ENCODE peak calls at places on chromosomes 2 and 18, in seven cellular contexts. O is left ventricle myocardium inferior, W is T-helper 1 cell, U is astrocyte of the cerebellum, V is T follicular helper cell, Q is COR-L47, B is GM18507. J is an unnamed sample.

GRCh38 chr2:180987146-180987545 is 6.7 kb downstream of the UBE2E3 start:
- DNase-seq in O (no peak), W (no peak), U (no peak), V (no peak), Q (no peak), B (no peak), J (no peak)

GRCh38 chr2:202436631-202437030 is 60.5 kb downstream of the BMPR2 start:
- DNase-seq in O (no peak), W (no peak), U (no peak), V (no peak), Q (no peak), B (no peak), J (no peak)

GRCh38 chr2:191262436-191262835 is 17.2 kb downstream of the MYO1B start:
- DNase-seq in O (no peak), W (no peak), U (no peak), V (no peak), Q (no peak), B (no peak), J (no peak)

GRCh38 chr2:45627911-45628310 is 16.8 kb upstream of the SRBD1 start:
- DNase-seq in O (no peak), W (no peak), U (peak), V (no peak), Q (no peak), B (no peak), J (no peak)

GRCh38 chr2:54103454-54104314 is 11.7 kb upstream of the ACYP2 start:
- DNase-seq in O (no peak), W (no peak), U (peak), V (no peak), Q (no peak), B (no peak), J (no peak)

GRCh38 chr2:205170399-205170798 is 511.9 kb upstream of the NRP2 start:
- DNase-seq in O (no peak), W (no peak), U (no peak), V (no peak), Q (no peak), B (no peak), J (no peak)

GRCh38 chr2:56197816-56198215 is 14.0 kb downstream of the CCDC85A start:
- DNase-seq in O (no peak), W (no peak), U (no peak), V (no peak), Q (no peak), B (no peak), J (no peak)

GRCh38 chr2:236180831-236181453 is 12.8 kb upstream of the GBX2 start:
- DNase-seq in O (no peak), W (no peak), U (no peak), V (no peak), Q (no peak), B (peak), J (no peak)

GRCh38 chr18:63073481-63073880 is 246.1 kb downstream of the BCL2 start:
- DNase-seq in O (no peak), W (no peak), U (no peak), V (no peak), Q (peak), B (peak), J (peak)

GRCh38 chr2:37389984-37390765 is 45.7 kb downstream of the QPCT start:
- DNase-seq in O (no peak), W (peak), U (peak), V (peak), Q (peak), B (peak), J (peak)

GRCh38 chr2:53584986-53585385 is 182.6 kb upstream of the CHAC2 start:
- DNase-seq in O (no peak), W (no peak), U (peak), V (no peak), Q (no peak), B (no peak), J (no peak)

GRCh38 chr18:52227536-52227935 is 112.5 kb upstream of the DCC start:
- DNase-seq in O (no peak), W (no peak), U (no peak), V (no peak), Q (no peak), B (no peak), J (no peak)

GRCh38 chr2:189082576-189082975 is 97.0 kb downstream of the COL5A2 start:
- DNase-seq in O (no peak), W (no peak), U (no peak), V (no peak), Q (no peak), B (no peak), J (no peak)

GRCh38 chr2:134771313-134771801 is 52.6 kb upstream of the TMEM163 start:
- DNase-seq in O (no peak), W (no peak), U (no peak), V (no peak), Q (no peak), B (no peak), J (no peak)

GRCh38 chr2:39202639-39203369 is 41.0 kb downstream of the CDKL4 start:
- DNase-seq in O (no peak), W (no peak), U (no peak), V (no peak), Q (peak), B (no peak), J (no peak)

GRCh38 chr18:79772108-79772864 is 25.5 kb upstream of the KCNG2 start:
- DNase-seq in O (no peak), W (no peak), U (no peak), V (no peak), Q (no peak), B (no peak), J (no peak)

GRCh38 chr18:3305354-3305762 is 43.4 kb downstream of the MYL12B start:
- DNase-seq in O (no peak), W (no peak), U (peak), V (peak), Q (no peak), B (no peak), J (no peak)

J was measured in GM12891.